ENCODE peak calls at places on chromosomes 12 and 14, in six cellular contexts. V is PC-3, F is ovary, J is adrenal gland, Q is cardiac muscle cell, B is A549. S is an unnamed sample.
A peak's percentile ranks its signal among the peaks of the same experiment; 100 is the strongest.

GRCh38 chr14:105860615-105861580 is 334.5 kb downstream of the TMEM121 start:
- DNase-seq in V (no peak), F (peak; percentile 6), J (peak; percentile 3), Q (no peak), B (no peak), S (peak; percentile 2)

GRCh38 chr12:54251667-54252284 is 28.1 kb downstream of the CBX5 start:
- DNase-seq in V (peak; percentile 65), F (no peak), J (no peak), Q (peak; percentile 72), B (peak; percentile 51), S (no peak)

GRCh38 chr12:113766880-113767878 is 198.9 kb downstream of the RBM19 start:
- DNase-seq in V (peak; percentile 91), F (no peak), J (no peak), Q (peak; percentile 89), B (peak; percentile 64), S (no peak)

GRCh38 chr12:21350975-21351374 is 16.3 kb upstream of the SLCO1A2 start:
- DNase-seq in V (no peak), F (no peak), J (no peak), Q (no peak), B (peak; percentile 51), S (no peak)

GRCh38 chr14:69572634-69573135 is 2.0 kb downstream of the CCDC177 start:
- DNase-seq in V (no peak), F (no peak), J (no peak), Q (peak; percentile 14), B (peak; percentile 23), S (no peak)

GRCh38 chr14:101347893-101348777 is 213.2 kb upstream of the DIO3 start:
- DNase-seq in V (no peak), F (no peak), J (no peak), Q (no peak), B (no peak), S (no peak)

GRCh38 chr12:34406996-34407300 is 384.7 kb downstream of the ALG10 start:
- DNase-seq in V (no peak), F (peak; percentile 8), J (no peak), Q (no peak), B (no peak), S (peak; percentile 0)

GRCh38 chr12:32106153-32106516 is 512 bp upstream of the BICD1 start:
- DNase-seq in V (no peak), F (no peak), J (no peak), Q (no peak), B (no peak), S (peak; percentile 23)

GRCh38 chr14:103104654-103105511 is 10.4 kb downstream of the EXOC3L4 start:
- DNase-seq in V (peak; percentile 82), F (peak; percentile 77), J (no peak), Q (peak; percentile 56), B (peak; percentile 81), S (peak; percentile 81)

GRCh38 chr12:115404761-115405470 is 720.9 kb upstream of the TBX3 start:
- DNase-seq in V (peak; percentile 68), F (no peak), J (no peak), Q (peak; percentile 90), B (peak; percentile 35), S (no peak)

GRCh38 chr12:124383028-124383427 is 88.1 kb downstream of the RFLNA start:
- DNase-seq in V (no peak), F (no peak), J (no peak), Q (no peak), B (no peak), S (no peak)

GRCh38 chr12:65319680-65320193 is 41.3 kb downstream of the MSRB3 start:
- DNase-seq in V (no peak), F (no peak), J (no peak), Q (peak; percentile 23), B (no peak), S (no peak)

GRCh38 chr12:129771238-129771637 is 132.6 kb downstream of the TMEM132D start:
- DNase-seq in V (no peak), F (no peak), J (no peak), Q (no peak), B (no peak), S (no peak)

GRCh38 chr12:43277630-43278267 is 274.3 kb downstream of the ADAMTS20 start:
- DNase-seq in V (peak; percentile 92), F (no peak), J (no peak), Q (peak; percentile 64), B (peak; percentile 81), S (no peak)

GRCh38 chr14:101783260-101784016 is 21.9 kb downstream of the PPP2R5C start:
- DNase-seq in V (no peak), F (no peak), J (peak; percentile 70), Q (no peak), B (no peak), S (no peak)

GRCh38 chr12:55226523-55226922 is 5.7 kb downstream of the OR10A7 start:
- DNase-seq in V (no peak), F (no peak), J (no peak), Q (no peak), B (no peak), S (no peak)

GRCh38 chr14:76267322-76268012 is 108.5 kb upstream of the ESRRB start:
- DNase-seq in V (no peak), F (peak; percentile 43), J (peak; percentile 66), Q (peak; percentile 78), B (no peak), S (peak; percentile 86)

GRCh38 chr12:5176058-5176457 is 132.4 kb downstream of the KCNA5 start:
- DNase-seq in V (no peak), F (no peak), J (no peak), Q (no peak), B (no peak), S (no peak)

GRCh38 chr14:76793324-76793723 is 19.4 kb downstream of the ANGEL1 start:
- DNase-seq in V (no peak), F (no peak), J (no peak), Q (no peak), B (no peak), S (no peak)

GRCh38 chr12:65905941-65906471 is 81.7 kb downstream of the HMGA2 start:
- DNase-seq in V (no peak), F (no peak), J (no peak), Q (no peak), B (no peak), S (no peak)

DNA sequence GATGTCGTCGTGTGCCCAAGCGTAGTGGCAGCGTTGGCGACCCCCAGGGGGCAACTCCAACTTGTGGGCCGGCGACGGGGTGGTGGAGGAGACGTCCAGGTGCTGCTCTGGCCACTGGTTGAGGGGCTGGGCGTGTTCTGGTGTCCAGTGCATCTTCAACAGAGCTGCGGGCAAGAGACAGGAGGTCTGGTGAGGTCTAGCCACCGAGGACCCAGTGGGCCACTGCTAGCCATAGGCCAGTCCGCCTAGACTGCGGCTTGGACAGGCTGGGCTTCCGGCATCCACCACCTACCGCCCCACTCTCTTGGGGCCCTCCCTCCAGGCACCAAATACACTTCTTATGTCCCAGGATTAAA is 26.3 kb downstream of the FIGNL2 start:
- DNase-seq in V (no peak), F (no peak), J (no peak), Q (no peak), B (no peak), S (no peak)
- H3K4me3 ChIP-seq in V (no peak overlapping the region), F (no peak overlapping the region), J (no peak overlapping the region), Q (no peak overlapping the region), B (peak overlapping the region; percentile 94), S (no peak overlapping the region)

DNA sequence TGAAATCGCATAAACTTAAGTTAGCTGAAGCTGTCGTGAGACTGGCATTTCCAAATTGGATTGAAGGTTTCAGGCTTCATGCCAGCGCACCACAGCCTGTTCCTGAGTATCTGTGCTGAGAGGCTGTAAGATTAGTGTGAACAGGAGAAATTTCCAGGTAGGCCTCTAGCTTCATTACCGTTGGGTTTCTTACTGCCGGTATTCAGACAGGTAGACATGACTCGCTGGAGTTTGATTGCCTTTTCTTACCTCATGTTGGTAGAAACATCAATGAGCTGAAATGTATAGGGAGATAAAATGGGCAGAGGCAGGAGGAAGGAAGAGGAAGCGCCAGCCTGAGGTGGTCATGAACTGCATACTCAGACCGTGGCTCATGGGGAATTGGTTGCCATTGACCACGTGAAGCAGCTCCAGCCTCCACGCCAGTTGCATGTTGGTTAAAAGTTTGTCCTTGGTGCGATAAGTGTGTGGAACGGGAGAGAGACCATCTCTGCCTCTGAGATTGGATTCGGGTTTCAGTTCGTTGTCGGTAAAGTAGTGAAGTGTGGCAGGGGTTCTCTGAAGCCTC is 42.3 kb upstream of the MMP17 start:
- DNase-seq in V (no peak), F (no peak), J (no peak), Q (no peak), B (no peak), S (no peak)
- TF ChIP-seq CTCF in V (no peak), F (no peak), J (no peak), Q (no peak), B (no peak), S (no peak)

GRCh38 chr12:132215644-132215989 is 71.4 kb downstream of the NOC4L start:
- DNase-seq in V (no peak), F (no peak), J (no peak), Q (no peak), B (no peak), S (no peak)
- H3K27ac ChIP-seq in V (no peak overlapping the region), F (no peak overlapping the region), J (no peak overlapping the region), Q (no peak overlapping the region), B (no peak overlapping the region), S (no peak overlapping the region)

GRCh38 chr12:77232045-77232444 is 166.7 kb upstream of the E2F7 start:
- DNase-seq in V (no peak), F (peak; percentile 32), J (no peak), Q (peak; percentile 74), B (no peak), S (no peak)
- H3K4me3 ChIP-seq in V (no peak overlapping the region), F (no peak overlapping the region), J (no peak overlapping the region), Q (no peak overlapping the region), B (no peak overlapping the region), S (no peak overlapping the region)

GRCh38 chr14:89254201-89254919 is 162.7 kb downstream of the FOXN3 start:
- DNase-seq in V (no peak), F (no peak), J (peak; percentile 46), Q (no peak), B (no peak), S (no peak)
- TF ChIP-seq CTCF in V (no peak), F (no peak), J (no peak), Q (no peak), B (no peak), S (no peak)

GRCh38 chr14:20412876-20413784 is at the start of gene TEP1:
- DNase-seq in V (peak; percentile 87), F (peak; percentile 85), J (peak; percentile 93), Q (peak; percentile 87), B (peak; percentile 88), S (peak; percentile 92)

GRCh38 chr14:20415723-20416622 is 2.7 kb upstream of the TEP1 start:
- DNase-seq in V (peak; percentile 74), F (peak; percentile 35), J (no peak), Q (peak; percentile 73), B (peak; percentile 67), S (peak; percentile 41)

GRCh38 chr14:20417250-20418186 is 4.2 kb upstream of the TEP1 start:
- DNase-seq in V (peak; percentile 91), F (no peak), J (no peak), Q (no peak), B (no peak), S (no peak)

GRCh38 chr14:20412422-20412821 is 879 bp downstream of the TEP1 start:
- DNase-seq in V (no peak), F (no peak), J (no peak), Q (peak; percentile 16), B (no peak), S (no peak)

GRCh38 chr14:20413785-20414117 is 450 bp upstream of the TEP1 start:
- DNase-seq in V (peak; percentile 17), F (no peak), J (no peak), Q (no peak), B (no peak), S (peak; percentile 30)
- H3K27ac ChIP-seq in V (peak overlapping the region; percentile 93), F (peak overlapping the region; percentile 92), J (peak overlapping the region; percentile 94), Q (peak overlapping the region; percentile 91), B (peak overlapping the region; percentile 95), S (peak overlapping the region; percentile 86)